ENCODE peak calls at places on chromosomes 5 and 9, in eight cellular contexts. P is naive thymus-derived CD8-positive, alpha-beta T cell; N is stimulated activated CD4-positive, alpha-beta T cell treated with anti-CD3 and anti-CD28 coated beads, TNF-alpha, amount 100 ng/mL, for 4 hours; L is GOT3; B is foreskin fibroblast; X is activated CD4-positive, alpha-beta T cell treated with anti-CD3 and anti-CD28 coated beads, Interleukin-2, amount 50 U/mL, for 1 hour; Q is cardiac fibroblast; Y is left cardiac atrium. D is an unnamed sample.

GRCh38 chr5:37938086-37938852 is 98.4 kb upstream of the GDNF start:
- DNase-seq in P (no peak), N (no peak), L (no peak), B (no peak), X (no peak), Q (no peak), Y (no peak), D (no peak)

GRCh38 chr5:150295741-150296486 is 6.3 kb upstream of the CAMK2A start:
- DNase-seq in P (no peak), N (no peak), L (no peak), B (no peak), X (no peak), Q (no peak), Y (no peak), D (no peak)

GRCh38 chr5:169350759-169351240 is 49.9 kb upstream of the SLIT3 start:
- DNase-seq in P (no peak), N (no peak), L (peak), B (peak), X (no peak), Q (peak), Y (peak), D (peak)

GRCh38 chr5:931570-932145 is 39.0 kb downstream of the TRIP13 start:
- DNase-seq in P (no peak), N (no peak), L (no peak), B (no peak), X (no peak), Q (no peak), Y (no peak), D (no peak)

GRCh38 chr5:32506809-32507208 is 62.3 kb upstream of the ZFR start:
- DNase-seq in P (no peak), N (no peak), L (no peak), B (peak), X (no peak), Q (peak), Y (no peak), D (peak)

GRCh38 chr9:72903103-72903502 is 49.8 kb downstream of the ALDH1A1 start:
- DNase-seq in P (no peak), N (no peak), L (no peak), B (no peak), X (no peak), Q (no peak), Y (no peak), D (no peak)

GRCh38 chr5:98201006-98201620 is 572.4 kb upstream of the RGMB start:
- DNase-seq in P (no peak), N (no peak), L (no peak), B (peak), X (no peak), Q (no peak), Y (no peak), D (peak)

GRCh38 chr5:143085319-143085917 is 315.2 kb downstream of the ARHGAP26 start:
- DNase-seq in P (no peak), N (no peak), L (no peak), B (no peak), X (no peak), Q (no peak), Y (no peak), D (no peak)

GRCh38 chr9:121902483-121903135 is 190.5 kb downstream of the TTLL11 start:
- DNase-seq in P (no peak), N (no peak), L (no peak), B (peak), X (no peak), Q (peak), Y (no peak), D (peak)

GRCh38 chr9:132201780-132202703 is 40.2 kb downstream of the NTNG2 start:
- DNase-seq in P (no peak), N (no peak), L (no peak), B (no peak), X (no peak), Q (no peak), Y (no peak), D (no peak)

D was measured in GM04504.